ENCODE peak calls at places on chromosome 15, in six cellular contexts. D, C, P, L, F and S are unnamed samples.

GRCh38 chr15:65660927-65661326 is 39.2 kb downstream of the SLC24A1 start:
- DNase-seq in D (no peak), F (no peak), L (no peak), C (no peak), P (no peak), S (no peak)

GRCh38 chr15:35481992-35482391 is 64.0 kb downstream of the DPH6 start:
- DNase-seq in F (no peak), P (no peak), D (peak), C (peak), L (no peak), S (no peak)

GRCh38 chr15:81097893-81098280 is 36.2 kb upstream of the CFAP161 start:
- DNase-seq in C (peak), L (no peak), F (no peak), D (no peak), P (no peak), S (no peak)

GRCh38 chr15:89662893-89663673 is 7.8 kb upstream of the KIF7 start:
- DNase-seq in F (no peak), D (peak), C (peak), P (peak), L (peak), S (peak)

GRCh38 chr15:33985751-33986150 is 17.5 kb downstream of the CHRM5 start:
- DNase-seq in F (no peak), D (no peak), C (no peak), L (no peak), P (no peak), S (no peak)

GRCh38 chr15:59997070-59997701 is 6.9 kb upstream of the FOXB1 start:
- DNase-seq in P (no peak), F (no peak), D (no peak), C (no peak), L (no peak), S (peak)

GRCh38 chr15:65044724-65045481 is at the start of gene SLC51B:
- DNase-seq in F (no peak), L (peak), C (peak), D (no peak), P (peak), S (no peak)

GRCh38 chr15:25536801-25537310 is 98.0 kb upstream of the UBE3A start:
- DNase-seq in L (no peak), D (no peak), P (no peak), C (no peak), F (no peak), S (no peak)

GRCh38 chr15:33309602-33310276 is 1.0 kb upstream of the RYR3 start:
- DNase-seq in P (no peak), F (no peak), C (peak), D (no peak), L (peak), S (peak)

GRCh38 chr15:70852501-70853269 is 1.3 kb downstream of the LARP6 start:
- DNase-seq in P (no peak), D (peak), L (peak), C (no peak), F (no peak), S (no peak)

GRCh38 chr15:84748274-84749110 is at the start of gene ZNF592:
- DNase-seq in C (peak), F (peak), L (peak), D (peak), P (peak), S (peak)
- TF ChIP-seq CTCF in C (no peak), F (peak), L (no peak), D (peak), P (peak), S (no peak)

GRCh38 chr15:78131295-78132021 is at the start of gene CIB2:
- DNase-seq in D (peak), P (peak), C (peak), F (peak), L (peak), S (peak)
- TF ChIP-seq CTCF in D (peak), P (peak), C (peak), F (peak), L (peak), S (peak)

GRCh38 chr15:74295800-74296199 is 59.7 kb downstream of the CCDC33 start:
- DNase-seq in L (no peak), F (no peak), P (no peak), C (no peak), D (no peak), S (no peak)
- TF ChIP-seq CTCF in L (no peak), F (no peak), P (no peak), C (no peak), D (no peak), S (peak)

GRCh38 chr15:26983822-26984221 is 12.8 kb downstream of the GABRG3 start:
- DNase-seq in F (no peak), D (no peak), L (no peak), P (no peak), C (no peak), S (no peak)
- TF ChIP-seq CTCF in F (no peak), D (no peak), L (no peak), P (no peak), C (no peak), S (no peak)